ENCODE peak calls at places on chromosome 22, in nine cellular contexts. One of them, this sample, is unnamed.

GRCh38 chr22:21936151-21936778 is 16.4 kb downstream of the PPM1F start:
- DNase-seq in small intestine: no peak
- DNase-seq in GM06990: no peak
- DNase-seq in posterior cingulate gyrus: peak; percentile 63
- DNase-seq in cardiac fibroblast: peak; percentile 18
- DNase-seq in NCI-H1092: no peak
- DNase-seq in esophagus muscularis mucosa: no peak
- DNase-seq in HTR-8/SVneo: no peak
- DNase-seq in endothelial cell: no peak
- DNase-seq in this sample: no peak

GRCh38 chr22:20238567-20239062 is 29.5 kb downstream of the RTN4R start:
- DNase-seq in small intestine: peak; percentile 69
- DNase-seq in GM06990: peak; percentile 55
- DNase-seq in posterior cingulate gyrus: no peak
- DNase-seq in cardiac fibroblast: no peak
- DNase-seq in NCI-H1092: peak; percentile 68
- DNase-seq in esophagus muscularis mucosa: no peak
- DNase-seq in HTR-8/SVneo: peak; percentile 69
- DNase-seq in endothelial cell: peak; percentile 66
- DNase-seq in this sample: peak; percentile 94

GRCh38 chr22:41915035-41915782 is at the start of gene SHISA8:
- DNase-seq in small intestine: peak; percentile 42
- DNase-seq in GM06990: peak; percentile 80
- DNase-seq in posterior cingulate gyrus: no peak
- DNase-seq in cardiac fibroblast: no peak
- DNase-seq in NCI-H1092: peak; percentile 54
- DNase-seq in esophagus muscularis mucosa: no peak
- DNase-seq in HTR-8/SVneo: peak; percentile 51
- DNase-seq in endothelial cell: peak; percentile 64
- DNase-seq in this sample: no peak

GRCh38 chr22:33129621-33130020 is 71.4 kb upstream of the SYN3 start:
- DNase-seq in small intestine: no peak
- DNase-seq in GM06990: no peak
- DNase-seq in posterior cingulate gyrus: no peak
- DNase-seq in cardiac fibroblast: no peak
- DNase-seq in NCI-H1092: no peak
- DNase-seq in esophagus muscularis mucosa: no peak
- DNase-seq in HTR-8/SVneo: no peak
- DNase-seq in endothelial cell: no peak
- DNase-seq in this sample: no peak

GRCh38 chr22:28942801-28943500 is 59.6 kb downstream of the ZNRF3 start:
- DNase-seq in small intestine: no peak
- DNase-seq in GM06990: no peak
- DNase-seq in posterior cingulate gyrus: no peak
- DNase-seq in cardiac fibroblast: no peak
- DNase-seq in NCI-H1092: no peak
- DNase-seq in esophagus muscularis mucosa: no peak
- DNase-seq in HTR-8/SVneo: no peak
- DNase-seq in endothelial cell: no peak
- DNase-seq in this sample: no peak

GRCh38 chr22:49525366-49525765 is 302.3 kb downstream of the BRD1 start:
- DNase-seq in small intestine: no peak
- DNase-seq in GM06990: no peak
- DNase-seq in posterior cingulate gyrus: no peak
- DNase-seq in cardiac fibroblast: no peak
- DNase-seq in NCI-H1092: no peak
- DNase-seq in esophagus muscularis mucosa: no peak
- DNase-seq in HTR-8/SVneo: no peak
- DNase-seq in endothelial cell: no peak
- DNase-seq in this sample: no peak

GRCh38 chr22:28175730-28176492 is 256.9 kb upstream of the PITPNB start:
- DNase-seq in small intestine: no peak
- DNase-seq in GM06990: no peak
- DNase-seq in posterior cingulate gyrus: no peak
- DNase-seq in cardiac fibroblast: peak; percentile 9
- DNase-seq in NCI-H1092: no peak
- DNase-seq in esophagus muscularis mucosa: no peak
- DNase-seq in HTR-8/SVneo: no peak
- DNase-seq in endothelial cell: no peak
- DNase-seq in this sample: no peak

GRCh38 chr22:19508024-19508776 is 16.0 kb downstream of the CLDN5 start:
- DNase-seq in small intestine: no peak
- DNase-seq in GM06990: no peak
- DNase-seq in posterior cingulate gyrus: no peak
- DNase-seq in cardiac fibroblast: no peak
- DNase-seq in NCI-H1092: no peak
- DNase-seq in esophagus muscularis mucosa: no peak
- DNase-seq in HTR-8/SVneo: no peak
- DNase-seq in endothelial cell: no peak
- DNase-seq in this sample: no peak

GRCh38 chr22:36369922-36370781 is 17.6 kb downstream of the MYH9 start:
- DNase-seq in small intestine: peak; percentile 98
- DNase-seq in GM06990: no peak
- DNase-seq in posterior cingulate gyrus: no peak
- DNase-seq in cardiac fibroblast: peak; percentile 74
- DNase-seq in NCI-H1092: no peak
- DNase-seq in esophagus muscularis mucosa: no peak
- DNase-seq in HTR-8/SVneo: no peak
- DNase-seq in endothelial cell: no peak
- DNase-seq in this sample: peak; percentile 85

GRCh38 chr22:39994046-39994565 is 648 bp upstream of the FAM83F start:
- DNase-seq in small intestine: no peak
- DNase-seq in GM06990: no peak
- DNase-seq in posterior cingulate gyrus: no peak
- DNase-seq in cardiac fibroblast: no peak
- DNase-seq in NCI-H1092: no peak
- DNase-seq in esophagus muscularis mucosa: no peak
- DNase-seq in HTR-8/SVneo: no peak
- DNase-seq in endothelial cell: no peak
- DNase-seq in this sample: no peak

GRCh38 chr22:21650823-21651520 is 8.9 kb downstream of the SDF2L1 start:
- DNase-seq in small intestine: no peak
- DNase-seq in GM06990: no peak
- DNase-seq in posterior cingulate gyrus: no peak
- DNase-seq in cardiac fibroblast: no peak
- DNase-seq in NCI-H1092: peak; percentile 23
- DNase-seq in esophagus muscularis mucosa: no peak
- DNase-seq in HTR-8/SVneo: no peak
- DNase-seq in endothelial cell: no peak
- DNase-seq in this sample: no peak

GRCh38 chr22:37218771-37219411 is 6.6 kb upstream of the SSTR3 start:
- DNase-seq in small intestine: peak; percentile 43
- DNase-seq in GM06990: peak; percentile 78
- DNase-seq in posterior cingulate gyrus: no peak
- DNase-seq in cardiac fibroblast: no peak
- DNase-seq in NCI-H1092: no peak
- DNase-seq in esophagus muscularis mucosa: no peak
- DNase-seq in HTR-8/SVneo: no peak
- DNase-seq in endothelial cell: no peak
- DNase-seq in this sample: no peak

GRCh38 chr22:31872209-31872608 is 72.1 kb upstream of the YWHAH start:
- DNase-seq in small intestine: peak; percentile 49
- DNase-seq in GM06990: no peak
- DNase-seq in posterior cingulate gyrus: no peak
- DNase-seq in cardiac fibroblast: no peak
- DNase-seq in NCI-H1092: no peak
- DNase-seq in esophagus muscularis mucosa: no peak
- DNase-seq in HTR-8/SVneo: no peak
- DNase-seq in endothelial cell: peak; percentile 41
- DNase-seq in this sample: peak; percentile 8

GRCh38 chr22:43921361-43921760 is 2.2 kb upstream of the PNPLA3 start:
- DNase-seq in small intestine: no peak
- DNase-seq in GM06990: no peak
- DNase-seq in posterior cingulate gyrus: peak; percentile 73
- DNase-seq in cardiac fibroblast: peak; percentile 75
- DNase-seq in NCI-H1092: no peak
- DNase-seq in esophagus muscularis mucosa: no peak
- DNase-seq in HTR-8/SVneo: peak; percentile 68
- DNase-seq in endothelial cell: no peak
- DNase-seq in this sample: peak; percentile 42

GRCh38 chr22:35455529-35455928 is 55.6 kb downstream of the MCM5 start:
- DNase-seq in small intestine: no peak
- DNase-seq in GM06990: no peak
- DNase-seq in posterior cingulate gyrus: no peak
- DNase-seq in cardiac fibroblast: no peak
- DNase-seq in NCI-H1092: no peak
- DNase-seq in esophagus muscularis mucosa: no peak
- DNase-seq in HTR-8/SVneo: no peak
- DNase-seq in endothelial cell: no peak
- DNase-seq in this sample: no peak

GRCh38 chr22:35033635-35034296 is 32.2 kb upstream of the ISX start:
- DNase-seq in small intestine: peak; percentile 72
- DNase-seq in GM06990: peak; percentile 49
- DNase-seq in posterior cingulate gyrus: no peak
- DNase-seq in cardiac fibroblast: no peak
- DNase-seq in NCI-H1092: no peak
- DNase-seq in esophagus muscularis mucosa: no peak
- DNase-seq in HTR-8/SVneo: no peak
- DNase-seq in endothelial cell: no peak
- DNase-seq in this sample: no peak

GRCh38 chr22:19554834-19555404 is 30.7 kb upstream of the CLDN5 start:
- DNase-seq in small intestine: no peak
- DNase-seq in GM06990: no peak
- DNase-seq in posterior cingulate gyrus: no peak
- DNase-seq in cardiac fibroblast: peak; percentile 29
- DNase-seq in NCI-H1092: no peak
- DNase-seq in esophagus muscularis mucosa: no peak
- DNase-seq in HTR-8/SVneo: peak; percentile 69
- DNase-seq in endothelial cell: peak; percentile 50
- DNase-seq in this sample: peak; percentile 28

GRCh38 chr22:19895160-19895849 is 40.6 kb upstream of the GNB1L start:
- DNase-seq in small intestine: no peak
- DNase-seq in GM06990: no peak
- DNase-seq in posterior cingulate gyrus: no peak
- DNase-seq in cardiac fibroblast: no peak
- DNase-seq in NCI-H1092: no peak
- DNase-seq in esophagus muscularis mucosa: no peak
- DNase-seq in HTR-8/SVneo: no peak
- DNase-seq in endothelial cell: no peak
- DNase-seq in this sample: no peak

GRCh38 chr22:44085743-44086741 is 61.9 kb downstream of the PARVB start:
- DNase-seq in small intestine: peak; percentile 78
- DNase-seq in GM06990: peak; percentile 34
- DNase-seq in posterior cingulate gyrus: no peak
- DNase-seq in cardiac fibroblast: peak; percentile 72
- DNase-seq in NCI-H1092: no peak
- DNase-seq in esophagus muscularis mucosa: peak; percentile 94
- DNase-seq in HTR-8/SVneo: peak; percentile 53
- DNase-seq in endothelial cell: peak; percentile 39
- DNase-seq in this sample: peak; percentile 62

GRCh38 chr22:27588915-27589314 is 212.6 kb downstream of the MN1 start:
- DNase-seq in small intestine: no peak
- DNase-seq in GM06990: no peak
- DNase-seq in posterior cingulate gyrus: no peak
- DNase-seq in cardiac fibroblast: no peak
- DNase-seq in NCI-H1092: no peak
- DNase-seq in esophagus muscularis mucosa: no peak
- DNase-seq in HTR-8/SVneo: no peak
- DNase-seq in endothelial cell: no peak
- DNase-seq in this sample: no peak

GRCh38 chr22:32796865-32797573 is 4.5 kb upstream of the TIMP3 start:
- DNase-seq in small intestine: peak; percentile 55
- DNase-seq in GM06990: peak; percentile 17
- DNase-seq in posterior cingulate gyrus: peak; percentile 78
- DNase-seq in cardiac fibroblast: peak; percentile 59
- DNase-seq in NCI-H1092: peak; percentile 31
- DNase-seq in esophagus muscularis mucosa: no peak
- DNase-seq in HTR-8/SVneo: peak; percentile 47
- DNase-seq in endothelial cell: peak; percentile 74
- DNase-seq in this sample: peak; percentile 68

GRCh38 chr22:35322126-35322525 is 22.4 kb downstream of the TOM1 start:
- DNase-seq in small intestine: no peak
- DNase-seq in GM06990: no peak
- DNase-seq in posterior cingulate gyrus: no peak
- DNase-seq in cardiac fibroblast: no peak
- DNase-seq in NCI-H1092: no peak
- DNase-seq in esophagus muscularis mucosa: no peak
- DNase-seq in HTR-8/SVneo: no peak
- DNase-seq in endothelial cell: no peak
- DNase-seq in this sample: no peak

GRCh38 chr22:29994027-29994715 is 86.1 kb upstream of the HORMAD2 start:
- DNase-seq in small intestine: no peak
- DNase-seq in GM06990: no peak
- DNase-seq in posterior cingulate gyrus: no peak
- DNase-seq in cardiac fibroblast: peak; percentile 92
- DNase-seq in NCI-H1092: no peak
- DNase-seq in esophagus muscularis mucosa: no peak
- DNase-seq in HTR-8/SVneo: peak; percentile 28
- DNase-seq in endothelial cell: no peak
- DNase-seq in this sample: peak; percentile 14

GRCh38 chr22:39252461-39253391 is 7.9 kb upstream of the PDGFB start:
- DNase-seq in small intestine: no peak
- DNase-seq in GM06990: no peak
- DNase-seq in posterior cingulate gyrus: no peak
- DNase-seq in cardiac fibroblast: no peak
- DNase-seq in NCI-H1092: no peak
- DNase-seq in esophagus muscularis mucosa: no peak
- DNase-seq in HTR-8/SVneo: no peak
- DNase-seq in endothelial cell: no peak
- DNase-seq in this sample: peak; percentile 5

GRCh38 chr22:19770349-19771220 is 10.0 kb downstream of the TBX1 start:
- DNase-seq in small intestine: no peak
- DNase-seq in GM06990: no peak
- DNase-seq in posterior cingulate gyrus: peak; percentile 3
- DNase-seq in cardiac fibroblast: no peak
- DNase-seq in NCI-H1092: no peak
- DNase-seq in esophagus muscularis mucosa: no peak
- DNase-seq in HTR-8/SVneo: no peak
- DNase-seq in endothelial cell: no peak
- DNase-seq in this sample: no peak

GRCh38 chr22:48488149-48488551 is 1339.5 kb downstream of the BRD1 start:
- DNase-seq in small intestine: no peak
- DNase-seq in GM06990: no peak
- DNase-seq in posterior cingulate gyrus: no peak
- DNase-seq in cardiac fibroblast: no peak
- DNase-seq in NCI-H1092: no peak
- DNase-seq in esophagus muscularis mucosa: no peak
- DNase-seq in HTR-8/SVneo: no peak
- DNase-seq in endothelial cell: no peak
- DNase-seq in this sample: no peak

GRCh38 chr22:19579880-19580279 is 55.7 kb upstream of the CLDN5 start:
- DNase-seq in small intestine: no peak
- DNase-seq in GM06990: no peak
- DNase-seq in posterior cingulate gyrus: no peak
- DNase-seq in cardiac fibroblast: peak; percentile 36
- DNase-seq in NCI-H1092: no peak
- DNase-seq in esophagus muscularis mucosa: no peak
- DNase-seq in HTR-8/SVneo: no peak
- DNase-seq in endothelial cell: peak; percentile 58
- DNase-seq in this sample: no peak

GRCh38 chr22:46081831-46082210 is 68.5 kb upstream of the PPARA start:
- DNase-seq in small intestine: no peak
- DNase-seq in GM06990: no peak
- DNase-seq in posterior cingulate gyrus: peak; percentile 42
- DNase-seq in cardiac fibroblast: no peak
- DNase-seq in NCI-H1092: no peak
- DNase-seq in esophagus muscularis mucosa: no peak
- DNase-seq in HTR-8/SVneo: no peak
- DNase-seq in endothelial cell: no peak
- DNase-seq in this sample: no peak

GRCh38 chr22:32634424-32634981 is 159.9 kb downstream of the FBXO7 start:
- DNase-seq in small intestine: no peak
- DNase-seq in GM06990: no peak
- DNase-seq in posterior cingulate gyrus: no peak
- DNase-seq in cardiac fibroblast: no peak
- DNase-seq in NCI-H1092: no peak
- DNase-seq in esophagus muscularis mucosa: no peak
- DNase-seq in HTR-8/SVneo: no peak
- DNase-seq in endothelial cell: no peak
- DNase-seq in this sample: no peak

GRCh38 chr22:45604239-45604711 is 67.4 kb upstream of the ATXN10 start:
- DNase-seq in small intestine: no peak
- DNase-seq in GM06990: no peak
- DNase-seq in posterior cingulate gyrus: no peak
- DNase-seq in cardiac fibroblast: peak; percentile 36
- DNase-seq in NCI-H1092: no peak
- DNase-seq in esophagus muscularis mucosa: no peak
- DNase-seq in HTR-8/SVneo: no peak
- DNase-seq in endothelial cell: no peak
- DNase-seq in this sample: no peak

GRCh38 chr22:31148953-31149627 is 8.8 kb upstream of the PLA2G3 start:
- DNase-seq in small intestine: peak; percentile 79
- DNase-seq in GM06990: no peak
- DNase-seq in posterior cingulate gyrus: peak; percentile 68
- DNase-seq in cardiac fibroblast: peak; percentile 84
- DNase-seq in NCI-H1092: peak; percentile 56
- DNase-seq in esophagus muscularis mucosa: no peak
- DNase-seq in HTR-8/SVneo: peak; percentile 83
- DNase-seq in endothelial cell: peak; percentile 81
- DNase-seq in this sample: peak; percentile 70

This sample was measured in HT-29.